ENCODE peak calls at places on chromosome 9, in ten cellular contexts. X is heart right ventricle, W is colonic mucosa, F is PC-9, G is IMR-90, N is neural progenitor cell, Q is tibial artery, O is GM23248, S is astrocyte, U is aorta. E is an unnamed sample. For H3K36me3, the result is how much of the 10 kb centered on the place peaks cover.

GRCh38 chr9:84339951-84340350 is 607 bp downstream of the SLC28A3 start:
- DNase-seq in X (peak), W (no peak), Q (no peak), S (no peak), O (no peak), G (no peak), U (no peak), F (peak), N (peak), E (no peak)

GRCh38 chr9:21506910-21507795 is 25.0 kb upstream of the IFNE start:
- DNase-seq in Q (no peak), W (no peak), O (peak), N (no peak), G (peak), U (no peak), S (peak), X (no peak), F (peak), E (no peak)

GRCh38 chr9:83281306-83282255 is 218.6 kb upstream of the RASEF start:
- DNase-seq in U (peak), Q (no peak), N (no peak), F (no peak), S (peak), X (no peak), O (peak), G (no peak), W (no peak), E (no peak)

GRCh38 chr9:114386886-114387677 is 700 bp downstream of the AKNA start:
- DNase-seq in N (no peak), G (peak), O (peak), X (peak), W (peak), S (no peak), F (no peak), U (peak), Q (peak), E (peak)

GRCh38 chr9:109475526-109475925 is 22.6 kb downstream of the PTPN3 start:
- DNase-seq in S (no peak), G (no peak), N (no peak), W (no peak), F (no peak), Q (peak), U (peak), X (no peak), O (no peak), E (no peak)

GRCh38 chr9:31084331-31084730 is 1300.1 kb upstream of the ACO1 start:
- DNase-seq in Q (no peak), G (no peak), W (no peak), X (no peak), F (no peak), S (no peak), O (no peak), N (no peak), U (no peak), E (no peak)

GRCh38 chr9:105842023-105842644 is 147.8 kb downstream of the TMEM38B start:
- DNase-seq in N (peak), G (peak), Q (no peak), S (peak), X (no peak), F (peak), W (peak), O (peak), U (no peak), E (no peak)

GRCh38 chr9:86626802-86627201 is 272.6 kb upstream of the TUT7 start:
- DNase-seq in X (no peak), N (no peak), Q (no peak), G (no peak), W (no peak), U (no peak), S (no peak), O (no peak), F (no peak), E (no peak)

GRCh38 chr9:27033815-27034403 is 28.4 kb upstream of the LRRC19 start:
- DNase-seq in W (peak), Q (peak), S (peak), O (peak), G (peak), U (no peak), N (peak), F (peak), X (no peak), E (no peak)

GRCh38 chr9:125393426-125393825 is 131.8 kb downstream of the GAPVD1 start:
- DNase-seq in W (no peak), S (peak), G (peak), N (no peak), X (no peak), U (no peak), F (no peak), Q (no peak), O (peak), E (no peak)

GRCh38 chr9:19408316-19408692 is 505 bp upstream of the ACER2 start:
- DNase-seq in S (no peak), U (peak), O (no peak), F (no peak), W (no peak), Q (peak), N (no peak), G (no peak), X (peak), E (peak)

GRCh38 chr9:3277200-3277599 is 248.6 kb downstream of the RFX3 start:
- DNase-seq in G (no peak), W (no peak), S (no peak), U (no peak), Q (no peak), N (no peak), F (no peak), O (no peak), X (no peak), E (no peak)

GRCh38 chr9:9117866-9118265 is 1318.3 kb upstream of the DMAC1 start:
- DNase-seq in U (no peak), G (no peak), N (no peak), X (no peak), W (no peak), F (no peak), O (no peak), Q (no peak), S (no peak), E (no peak)

GRCh38 chr9:35813434-35814105 is 1.3 kb downstream of the HINT2 start:
- DNase-seq in W (no peak), F (no peak), U (no peak), O (peak), X (no peak), S (no peak), Q (no peak), N (peak), G (peak), E (no peak)

GRCh38 chr9:7161469-7161868 is 403.7 kb downstream of the KDM4C start:
- DNase-seq in G (no peak), W (no peak), N (no peak), X (no peak), O (no peak), Q (no peak), S (no peak), U (no peak), F (no peak), E (no peak)

GRCh38 chr9:72602629-72603028 is 81.2 kb downstream of the TMC1 start:
- DNase-seq in S (peak), X (no peak), U (no peak), G (peak), O (peak), F (no peak), W (no peak), Q (no peak), N (no peak), E (no peak)

GRCh38 chr9:108704156-108704852 is 151.5 kb downstream of the ACTL7B start:
- DNase-seq in W (no peak), U (no peak), S (peak), N (no peak), F (no peak), Q (no peak), X (peak), O (peak), G (no peak), E (no peak)

GRCh38 chr9:108444400-108445358 is 411.1 kb downstream of the ACTL7B start:
- DNase-seq in N (peak), W (no peak), Q (peak), S (peak), U (no peak), O (peak), X (no peak), F (peak), G (peak), E (no peak)

GRCh38 chr9:841371-842209 is at the start of gene DMRT1:
- DNase-seq in S (no peak), F (no peak), X (no peak), W (no peak), U (no peak), O (no peak), G (no peak), N (peak), Q (no peak), E (no peak)

GRCh38 chr9:84174486-84174885 is 166.1 kb downstream of the SLC28A3 start:
- DNase-seq in S (no peak), F (no peak), W (no peak), N (no peak), X (no peak), Q (no peak), U (no peak), G (no peak), O (peak), E (no peak)

GRCh38 chr9:106962615-106963363 is 99.8 kb downstream of the ZNF462 start:
- DNase-seq in F (peak), G (no peak), X (peak), S (peak), Q (no peak), U (no peak), O (no peak), W (no peak), N (no peak), E (no peak)

GRCh38 chr9:117278020-117278419 is 136.8 kb downstream of the ASTN2 start:
- DNase-seq in G (no peak), Q (no peak), W (no peak), O (no peak), S (no peak), F (no peak), N (no peak), U (no peak), X (no peak), E (no peak)

GRCh38 chr9:95494022-95494415 is 22.8 kb downstream of the PTCH1 start:
- DNase-seq in F (no peak), S (no peak), N (no peak), Q (no peak), U (no peak), X (no peak), G (no peak), O (no peak), W (no peak), E (no peak)

GRCh38 chr9:117957267-117957666 is 253.1 kb downstream of the TLR4 start:
- DNase-seq in O (no peak), W (no peak), N (no peak), S (no peak), F (no peak), U (no peak), X (no peak), G (no peak), Q (no peak), E (no peak)

GRCh38 chr9:109426621-109427402 is 71.3 kb downstream of the PTPN3 start:
- DNase-seq in O (no peak), G (no peak), Q (no peak), S (no peak), F (no peak), X (no peak), W (no peak), U (no peak), N (no peak), E (no peak)

GRCh38 chr9:99181206-99181605 is 40.5 kb downstream of the ALG2 start:
- DNase-seq in X (no peak), N (no peak), G (no peak), Q (no peak), F (no peak), U (no peak), S (no peak), W (no peak), O (no peak), E (no peak)

GRCh38 chr9:122835313-122835731 is 6.9 kb upstream of the PDCL start:
- DNase-seq in Q (no peak), U (no peak), G (no peak), F (no peak), X (no peak), S (no peak), N (peak), O (no peak), W (no peak), E (no peak)

GRCh38 chr9:31304576-31304975 is 1079.9 kb upstream of the ACO1 start:
- DNase-seq in S (peak), O (peak), F (peak), W (no peak), N (no peak), G (peak), X (no peak), U (no peak), Q (no peak), E (no peak)

GRCh38 chr9:131627846-131628820 is 82.8 kb downstream of the PRRT1B start:
- DNase-seq in W (peak), X (no peak), U (peak), G (peak), S (peak), N (no peak), O (no peak), Q (no peak), F (no peak), E (peak)

DNA sequence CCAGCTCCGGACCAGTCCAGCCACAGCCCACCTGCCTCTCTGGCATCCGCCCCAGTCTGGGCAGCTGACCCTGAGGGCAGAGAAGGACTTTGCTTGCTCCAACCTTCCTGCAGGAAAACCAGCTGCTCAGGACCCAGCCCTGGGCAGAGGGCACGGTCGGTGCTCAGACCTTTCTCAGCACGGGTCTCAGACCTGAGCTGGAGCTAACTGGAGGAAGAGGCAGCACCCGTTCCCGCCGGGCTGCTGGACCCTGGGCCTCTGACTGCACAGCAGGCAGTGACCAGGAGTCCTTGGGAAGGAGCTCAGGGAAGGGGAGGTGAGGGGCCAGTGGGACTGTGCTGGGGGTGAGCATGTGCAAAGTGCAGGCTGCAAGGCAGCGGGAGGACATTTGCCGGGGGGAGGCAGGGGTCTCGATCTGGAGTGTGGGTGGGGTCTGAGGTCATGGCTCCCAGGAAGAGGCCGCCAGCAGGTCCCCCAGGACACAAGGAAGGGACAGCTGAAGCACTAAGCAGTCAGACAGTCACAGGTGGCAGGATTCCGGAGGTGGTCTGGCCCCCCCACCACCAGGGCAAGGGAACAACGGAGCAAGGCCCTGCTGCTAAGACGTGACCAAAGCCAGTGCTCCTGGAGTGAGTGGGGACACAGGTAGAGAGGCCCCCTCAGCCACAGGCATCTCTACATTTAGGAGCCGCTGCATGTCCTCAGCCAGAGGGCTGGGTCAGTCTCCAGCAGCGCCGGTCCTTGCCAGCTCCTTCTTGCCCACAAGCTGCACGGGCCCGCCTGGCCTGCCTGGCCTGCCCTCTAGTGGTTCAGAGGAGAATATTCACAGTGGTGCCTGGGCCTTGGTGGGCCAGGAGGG is 4.7 kb upstream of the DPM2 start:
- DNase-seq in U (peak), F (peak), O (peak), S (no peak), X (peak), G (peak), Q (peak), N (peak), W (no peak), E (peak)
- H3K36me3 ChIP-seq in U (under half), F (under half), O (under half), S (under half), X (under half), G (under half), Q (under half), N (under half), W (under half), E (under half)

GRCh38 chr9:5762421-5762820 is 70.5 kb downstream of the ERMP1 start:
- DNase-seq in S (no peak), O (peak), U (no peak), X (no peak), Q (no peak), F (no peak), G (peak), W (no peak), N (no peak), E (no peak)
- H3K36me3 ChIP-seq in S (under half), O (half or more), U (under half), X (under half), Q (half or more), F (under half), G (under half), W (under half), N (under half), E (under half)

DNA sequence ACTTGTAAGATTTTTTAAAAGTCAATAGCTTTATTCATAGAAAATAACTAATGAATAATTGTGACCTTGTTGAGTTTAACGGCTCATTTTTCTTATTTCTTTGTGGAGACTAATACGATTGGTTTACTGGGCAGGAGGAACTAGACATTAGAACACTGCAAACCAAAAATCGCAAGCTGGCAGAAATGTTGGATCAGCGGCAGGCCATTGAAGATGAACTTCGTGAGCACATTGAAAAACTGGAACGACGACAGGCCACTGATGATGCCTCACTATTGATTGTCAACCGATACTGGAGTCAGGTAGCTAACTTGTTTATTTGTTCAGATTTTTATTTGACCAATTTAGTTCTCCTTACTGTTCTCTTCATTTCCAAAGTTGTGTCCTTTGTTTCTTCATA is 6.4 kb downstream of the RNF20 start:
- DNase-seq in X (no peak), N (no peak), F (no peak), O (no peak), G (no peak), W (no peak), U (no peak), Q (no peak), S (no peak), E (no peak)
- H3K36me3 ChIP-seq in X (under half), N (under half), F (under half), O (under half), G (under half), W (under half), U (under half), Q (under half), S (under half), E (under half)

GRCh38 chr9:133347985-133348762 is at the start of the genes MED22 and RPL7A:
- DNase-seq in S (peak), F (peak), N (peak), G (peak), U (peak), O (peak), X (peak), W (peak), Q (peak), E (peak)
- H3K36me3 ChIP-seq in S (half or more), F (under half), N (under half), G (half or more), U (under half), O (under half), X (under half), W (under half), Q (half or more), E (half or more)

GRCh38 chr9:136456257-136456656 is 16.6 kb upstream of the INPP5E start:
- DNase-seq in S (no peak), U (no peak), G (no peak), W (no peak), F (no peak), N (no peak), Q (no peak), X (no peak), O (no peak), E (no peak)

GRCh38 chr9:136459425-136459824 is 19.8 kb upstream of the INPP5E start:
- DNase-seq in W (no peak), U (no peak), S (no peak), O (no peak), G (no peak), Q (no peak), N (no peak), X (no peak), F (no peak), E (no peak)

GRCh38 chr9:136455043-136456002 is 15.7 kb upstream of the INPP5E start:
- DNase-seq in N (no peak), U (no peak), F (no peak), O (no peak), S (no peak), G (no peak), W (no peak), X (no peak), Q (no peak), E (peak)

GRCh38 chr9:136454026-136454796 is 14.6 kb upstream of the INPP5E start:
- DNase-seq in N (no peak), W (no peak), S (no peak), Q (no peak), X (no peak), G (no peak), F (no peak), U (no peak), O (no peak), E (no peak)

DNA sequence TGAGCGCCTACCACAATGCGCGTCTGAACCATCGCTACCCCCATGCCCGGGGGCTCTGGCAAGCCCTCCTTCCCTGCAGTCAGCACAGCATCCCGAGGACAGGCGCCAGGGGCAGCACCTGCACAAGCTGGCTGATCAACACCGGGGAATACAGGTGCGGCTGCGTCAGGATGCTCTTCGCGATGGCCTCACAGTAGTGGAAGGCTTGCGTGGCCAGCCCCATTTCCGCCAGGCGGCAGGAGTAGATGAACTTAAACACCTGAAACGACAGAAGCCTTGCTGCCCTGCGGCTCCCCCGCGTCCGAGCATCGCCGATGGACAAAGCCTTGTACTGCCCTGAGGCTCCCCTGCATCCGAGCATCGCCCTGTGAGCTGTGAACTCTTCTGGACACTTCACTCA is 17.7 kb upstream of the INPP5E start:
- DNase-seq in S (no peak), X (no peak), F (no peak), W (no peak), N (no peak), Q (no peak), G (no peak), O (no peak), U (no peak), E (no peak)
- H3K36me3 ChIP-seq in S (under half), X (half or more), F (under half), W (half or more), N (under half), Q (half or more), G (half or more), O (half or more), U (under half), E (under half)

GRCh38 chr9:137753192-137753765 is 124.3 kb upstream of the CACNA1B start:
- DNase-seq in O (no peak), W (no peak), X (no peak), Q (no peak), S (no peak), U (no peak), N (no peak), F (no peak), G (no peak), E (no peak)
- H3K36me3 ChIP-seq in O (under half), W (under half), X (under half), Q (under half), S (under half), U (under half), N (under half), F (under half), G (under half), E (under half)